ENCODE peak calls at places on chromosomes 3 and 15, in four cellular contexts. One of them, this sample, is unnamed.

GRCh38 chr15:20356444-20357138 is 185.0 kb downstream of the GOLGA6L6 start:
- DNase-seq in cardiac fibroblast: no peak
- DNase-seq in GM12864: no peak
- DNase-seq in fibroblast of pulmonary artery: peak
- DNase-seq in this sample: no peak

GRCh38 chr3:33131328-33132018 is 17.7 kb downstream of the CRTAP start:
- DNase-seq in GM12864: no peak
- DNase-seq in cardiac fibroblast: peak
- DNase-seq in fibroblast of pulmonary artery: peak
- DNase-seq in this sample: peak

GRCh38 chr15:60017538-60018199 is 13.6 kb downstream of the FOXB1 start:
- DNase-seq in fibroblast of pulmonary artery: peak
- DNase-seq in cardiac fibroblast: peak
- DNase-seq in GM12864: no peak
- DNase-seq in this sample: peak

GRCh38 chr3:9691636-9692035 is 12.0 kb upstream of the CPNE9 start:
- DNase-seq in fibroblast of pulmonary artery: no peak
- DNase-seq in cardiac fibroblast: no peak
- DNase-seq in GM12864: no peak
- DNase-seq in this sample: no peak

GRCh38 chr3:192515661-192516040 is 211.7 kb downstream of the FGF12 start:
- DNase-seq in GM12864: no peak
- DNase-seq in fibroblast of pulmonary artery: no peak
- DNase-seq in cardiac fibroblast: no peak
- DNase-seq in this sample: no peak

GRCh38 chr15:74430510-74430951 is 3.2 kb downstream of the SEMA7A start:
- DNase-seq in GM12864: no peak
- DNase-seq in cardiac fibroblast: no peak
- DNase-seq in fibroblast of pulmonary artery: no peak
- DNase-seq in this sample: no peak

GRCh38 chr3:98786364-98786930 is 23.3 kb downstream of the ST3GAL6 start:
- DNase-seq in GM12864: no peak
- DNase-seq in cardiac fibroblast: peak
- DNase-seq in fibroblast of pulmonary artery: peak
- DNase-seq in this sample: no peak

GRCh38 chr3:44077267-44077666 is 164.4 kb upstream of the TOPAZ1 start:
- DNase-seq in fibroblast of pulmonary artery: peak
- DNase-seq in GM12864: no peak
- DNase-seq in cardiac fibroblast: peak
- DNase-seq in this sample: no peak

GRCh38 chr3:187975571-187976360 is 178.2 kb upstream of the LPP start:
- DNase-seq in cardiac fibroblast: no peak
- DNase-seq in fibroblast of pulmonary artery: no peak
- DNase-seq in GM12864: no peak
- DNase-seq in this sample: no peak

GRCh38 chr3:87805670-87806069 is 253.1 kb downstream of the CGGBP1 start:
- DNase-seq in cardiac fibroblast: no peak
- DNase-seq in GM12864: no peak
- DNase-seq in fibroblast of pulmonary artery: no peak
- DNase-seq in this sample: no peak

GRCh38 chr3:169420429-169420828 is 243.1 kb downstream of the MECOM start:
- DNase-seq in fibroblast of pulmonary artery: no peak
- DNase-seq in GM12864: no peak
- DNase-seq in cardiac fibroblast: no peak
- DNase-seq in this sample: no peak

GRCh38 chr15:63519548-63520178 is 15.3 kb downstream of the USP3 start:
- DNase-seq in GM12864: no peak
- DNase-seq in fibroblast of pulmonary artery: no peak
- DNase-seq in cardiac fibroblast: no peak
- DNase-seq in this sample: no peak

GRCh38 chr15:31358163-31358562 is 31.5 kb downstream of the KLF13 start:
- DNase-seq in cardiac fibroblast: no peak
- DNase-seq in fibroblast of pulmonary artery: no peak
- DNase-seq in GM12864: no peak
- DNase-seq in this sample: no peak

GRCh38 chr3:46670891-46671427 is 22.5 kb downstream of the ALS2CL start:
- DNase-seq in cardiac fibroblast: no peak
- DNase-seq in fibroblast of pulmonary artery: no peak
- DNase-seq in GM12864: no peak
- DNase-seq in this sample: no peak

GRCh38 chr15:31081568-31082250 is 19.8 kb downstream of the TRPM1 start:
- DNase-seq in fibroblast of pulmonary artery: no peak
- DNase-seq in GM12864: no peak
- DNase-seq in cardiac fibroblast: no peak
- DNase-seq in this sample: no peak

GRCh38 chr15:68550498-68551295 is 28.1 kb upstream of the CORO2B start:
- DNase-seq in cardiac fibroblast: peak
- DNase-seq in fibroblast of pulmonary artery: peak
- DNase-seq in GM12864: peak
- DNase-seq in this sample: peak

GRCh38 chr15:91803260-91803659 is 50.2 kb upstream of the SLCO3A1 start:
- DNase-seq in fibroblast of pulmonary artery: no peak
- DNase-seq in GM12864: no peak
- DNase-seq in cardiac fibroblast: no peak
- DNase-seq in this sample: no peak

GRCh38 chr3:134527037-134527436 is 41.2 kb downstream of the CEP63 start:
- DNase-seq in cardiac fibroblast: no peak
- DNase-seq in fibroblast of pulmonary artery: no peak
- DNase-seq in GM12864: no peak
- DNase-seq in this sample: no peak

GRCh38 chr3:40306336-40306735 is 3.2 kb upstream of the EIF1B start:
- DNase-seq in GM12864: no peak
- DNase-seq in cardiac fibroblast: no peak
- DNase-seq in fibroblast of pulmonary artery: no peak
- DNase-seq in this sample: peak

GRCh38 chr3:77161098-77161497 is 121.2 kb downstream of the ROBO2 start:
- DNase-seq in fibroblast of pulmonary artery: no peak
- DNase-seq in cardiac fibroblast: no peak
- DNase-seq in GM12864: no peak
- DNase-seq in this sample: no peak

GRCh38 chr3:128591728-128592426 is 58.7 kb downstream of the RPN1 start:
- DNase-seq in fibroblast of pulmonary artery: no peak
- DNase-seq in cardiac fibroblast: no peak
- DNase-seq in GM12864: no peak
- DNase-seq in this sample: no peak

GRCh38 chr15:51374131-51374530 is 32.7 kb downstream of the GLDN start:
- DNase-seq in cardiac fibroblast: no peak
- DNase-seq in fibroblast of pulmonary artery: no peak
- DNase-seq in GM12864: no peak
- DNase-seq in this sample: no peak

GRCh38 chr3:105402287-105402801 is 35.6 kb downstream of the ALCAM start:
- DNase-seq in cardiac fibroblast: no peak
- DNase-seq in GM12864: no peak
- DNase-seq in fibroblast of pulmonary artery: no peak
- DNase-seq in this sample: peak

GRCh38 chr3:27431116-27431515 is 53.1 kb downstream of the SLC4A7 start:
- DNase-seq in GM12864: no peak
- DNase-seq in cardiac fibroblast: peak
- DNase-seq in fibroblast of pulmonary artery: peak
- DNase-seq in this sample: peak

GRCh38 chr15:58159827-58160386 is 21.7 kb downstream of the AQP9 start:
- DNase-seq in cardiac fibroblast: no peak
- DNase-seq in GM12864: no peak
- DNase-seq in fibroblast of pulmonary artery: no peak
- DNase-seq in this sample: no peak

GRCh38 chr3:197750396-197750831 is 731 bp downstream of the FYTTD1 start:
- DNase-seq in cardiac fibroblast: peak
- DNase-seq in fibroblast of pulmonary artery: peak
- DNase-seq in GM12864: peak
- DNase-seq in this sample: peak
- TF ChIP-seq CTCF in cardiac fibroblast: peak
- TF ChIP-seq CTCF in fibroblast of pulmonary artery: no peak
- TF ChIP-seq CTCF in GM12864: no peak
- TF ChIP-seq CTCF in this sample: no peak

DNA sequence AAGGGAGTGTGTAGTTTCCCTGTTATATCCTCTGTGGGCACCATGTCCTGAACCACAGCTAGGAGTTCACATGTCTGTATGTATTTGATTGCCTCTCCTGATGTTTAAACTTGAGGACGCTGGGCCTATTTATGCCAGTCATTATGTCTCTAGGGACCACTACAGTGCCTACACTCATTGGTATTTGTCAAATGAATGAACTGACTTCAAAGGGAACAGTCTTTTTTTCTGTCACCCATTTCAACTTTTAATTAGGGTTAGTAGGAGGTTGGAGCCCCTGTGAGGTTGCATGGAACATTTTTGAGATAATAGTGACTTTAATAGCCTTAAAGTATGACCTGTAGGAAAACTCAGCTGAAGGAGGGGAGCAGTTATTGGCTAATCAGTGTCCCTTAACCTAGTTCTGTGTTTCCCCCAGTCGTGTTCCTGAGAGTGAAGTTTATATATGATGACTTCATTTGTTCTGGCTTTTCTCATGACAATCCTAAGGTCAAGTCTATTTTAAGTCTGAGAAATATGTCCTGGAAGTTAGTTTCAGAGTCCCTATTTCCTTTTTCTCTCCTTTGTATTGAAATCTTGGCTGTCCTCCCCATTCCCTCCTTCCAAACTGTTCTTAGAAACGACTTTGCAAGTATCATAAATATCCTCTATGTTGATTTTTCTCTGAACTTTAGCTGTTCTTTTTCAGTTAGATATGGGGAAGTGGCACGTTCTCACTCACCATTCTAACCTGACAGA is 29.0 kb downstream of the PDE8A start:
- DNase-seq in fibroblast of pulmonary artery: peak
- DNase-seq in cardiac fibroblast: peak
- DNase-seq in GM12864: no peak
- DNase-seq in this sample: no peak
- TF ChIP-seq CTCF in fibroblast of pulmonary artery: peak
- TF ChIP-seq CTCF in cardiac fibroblast: no peak
- TF ChIP-seq CTCF in GM12864: no peak
- TF ChIP-seq CTCF in this sample: no peak

GRCh38 chr3:49804141-49805041 is 1.3 kb downstream of the INKA1 start:
- DNase-seq in cardiac fibroblast: no peak
- DNase-seq in fibroblast of pulmonary artery: no peak
- DNase-seq in GM12864: no peak
- DNase-seq in this sample: no peak
- TF ChIP-seq CTCF in cardiac fibroblast: no peak
- TF ChIP-seq CTCF in fibroblast of pulmonary artery: no peak
- TF ChIP-seq CTCF in GM12864: peak
- TF ChIP-seq CTCF in this sample: no peak

GRCh38 chr15:39511915-39512260 is 69.0 kb upstream of the THBS1 start:
- DNase-seq in cardiac fibroblast: peak
- DNase-seq in GM12864: no peak
- DNase-seq in fibroblast of pulmonary artery: peak
- DNase-seq in this sample: peak
- TF ChIP-seq CTCF in cardiac fibroblast: no peak
- TF ChIP-seq CTCF in GM12864: no peak
- TF ChIP-seq CTCF in fibroblast of pulmonary artery: no peak
- TF ChIP-seq CTCF in this sample: no peak

DNA sequence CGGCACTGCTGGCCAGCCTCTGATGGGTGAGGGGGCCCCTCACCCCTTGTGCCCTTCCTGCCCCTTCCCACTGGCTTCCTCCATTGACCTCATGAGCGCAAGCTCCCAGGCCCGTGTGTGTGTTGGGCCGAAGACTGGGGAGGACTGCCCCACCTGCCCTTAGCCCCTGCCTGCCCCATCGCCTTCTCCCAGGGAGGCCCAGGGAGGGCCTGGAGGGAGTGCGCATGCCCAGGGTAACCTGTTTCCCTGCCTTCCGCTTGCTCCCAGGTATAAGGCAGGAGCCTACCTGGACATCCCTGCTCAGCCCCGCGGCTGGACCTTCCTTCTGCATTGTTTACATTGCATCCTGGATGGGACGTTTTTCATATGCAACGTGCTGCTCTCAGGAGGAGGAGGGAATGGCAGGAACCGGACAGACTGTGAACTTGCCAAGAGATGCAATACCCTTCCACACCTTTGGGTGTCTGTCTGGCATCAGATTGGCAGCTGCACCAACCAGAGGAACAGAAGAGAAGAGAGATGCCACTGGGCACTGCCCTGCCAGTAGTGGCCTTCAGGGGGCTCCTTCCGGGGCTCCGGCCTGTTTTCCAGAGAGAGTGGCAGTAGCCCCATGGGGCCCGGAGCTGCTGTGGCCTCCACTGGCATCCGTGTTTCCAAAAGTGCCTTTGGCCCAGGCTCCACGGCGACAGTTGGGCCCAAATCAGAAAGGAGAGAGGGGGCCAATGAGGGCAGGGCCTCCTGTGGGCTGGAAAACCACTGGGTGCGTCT is 8.8 kb downstream of the DLL4 start:
- DNase-seq in fibroblast of pulmonary artery: no peak
- DNase-seq in cardiac fibroblast: no peak
- DNase-seq in GM12864: no peak
- DNase-seq in this sample: no peak
- TF ChIP-seq CTCF in fibroblast of pulmonary artery: peak
- TF ChIP-seq CTCF in cardiac fibroblast: peak
- TF ChIP-seq CTCF in GM12864: peak
- TF ChIP-seq CTCF in this sample: peak

GRCh38 chr15:44227584-44227983 is 32.5 kb upstream of the FRMD5 start:
- DNase-seq in fibroblast of pulmonary artery: no peak
- DNase-seq in GM12864: no peak
- DNase-seq in cardiac fibroblast: no peak
- DNase-seq in this sample: no peak
- TF ChIP-seq CTCF in fibroblast of pulmonary artery: no peak
- TF ChIP-seq CTCF in GM12864: no peak
- TF ChIP-seq CTCF in cardiac fibroblast: no peak
- TF ChIP-seq CTCF in this sample: no peak

GRCh38 chr15:26171266-26171665 is 308.1 kb upstream of the ATP10A start:
- DNase-seq in cardiac fibroblast: no peak
- DNase-seq in GM12864: no peak
- DNase-seq in fibroblast of pulmonary artery: no peak
- DNase-seq in this sample: no peak

GRCh38 chr15:26166429-26166828 is 303.3 kb upstream of the ATP10A start:
- DNase-seq in cardiac fibroblast: no peak
- DNase-seq in GM12864: no peak
- DNase-seq in fibroblast of pulmonary artery: no peak
- DNase-seq in this sample: no peak
- TF ChIP-seq CTCF in cardiac fibroblast: no peak
- TF ChIP-seq CTCF in GM12864: no peak
- TF ChIP-seq CTCF in fibroblast of pulmonary artery: no peak
- TF ChIP-seq CTCF in this sample: no peak

This sample was measured in astrocyte.